ENCODE peak calls at places on chromosomes 6 and 20, in nine cellular contexts. H is HFF-Myc, S is bronchial epithelial cell, R is GM23338, V is aorta, Q is upper lobe of right lung, L is heart left ventricle, M is IMR-90, N is GM12865. U is an unnamed sample.

GRCh38 chr6:56708810-56709597 is 66.3 kb upstream of the DST start:
- DNase-seq in H (no peak), S (peak), R (peak), V (no peak), Q (no peak), L (no peak), M (peak), N (peak), U (no peak)

GRCh38 chr6:16625319-16626240 is 135.7 kb downstream of the ATXN1 start:
- DNase-seq in H (no peak), S (no peak), R (no peak), V (no peak), Q (no peak), L (no peak), M (peak), N (no peak), U (no peak)

GRCh38 chr20:62651285-62652021 is 9.2 kb downstream of the SLCO4A1 start:
- DNase-seq in H (no peak), S (no peak), R (peak), V (no peak), Q (peak), L (peak), M (peak), N (peak), U (peak)

GRCh38 chr6:99602519-99603420 is 3.9 kb upstream of the PRDM13 start:
- DNase-seq in H (no peak), S (no peak), R (peak), V (no peak), Q (no peak), L (no peak), M (no peak), N (no peak), U (no peak)

GRCh38 chr20:33604084-33604990 is 57.8 kb upstream of the C20orf144 start:
- DNase-seq in H (peak), S (no peak), R (no peak), V (no peak), Q (no peak), L (no peak), M (no peak), N (no peak), U (no peak)

GRCh38 chr20:53346266-53346665 is 247.4 kb downstream of the ZNF217 start:
- DNase-seq in H (no peak), S (no peak), R (no peak), V (no peak), Q (no peak), L (no peak), M (no peak), N (no peak), U (no peak)

GRCh38 chr6:111683126-111683525 is 77.4 kb upstream of the TRAF3IP2 start:
- DNase-seq in H (no peak), S (no peak), R (no peak), V (no peak), Q (no peak), L (no peak), M (no peak), N (no peak), U (peak)

GRCh38 chr20:53494753-53495152 is 98.9 kb downstream of the ZNF217 start:
- DNase-seq in H (no peak), S (no peak), R (no peak), V (no peak), Q (no peak), L (no peak), M (no peak), N (no peak), U (no peak)

GRCh38 chr6:4732691-4733315 is 43.4 kb upstream of the CDYL start:
- DNase-seq in H (peak), S (peak), R (peak), V (peak), Q (no peak), L (peak), M (peak), N (no peak), U (peak)

GRCh38 chr20:62473200-62473585 is 2.6 kb downstream of the GATA5 start:
- DNase-seq in H (no peak), S (no peak), R (no peak), V (no peak), Q (no peak), L (no peak), M (no peak), N (no peak), U (no peak)

GRCh38 chr6:14925025-14925595 is 320.8 kb upstream of the JARID2 start:
- DNase-seq in H (no peak), S (no peak), R (no peak), V (no peak), Q (no peak), L (no peak), M (no peak), N (no peak), U (no peak)

GRCh38 chr6:25173951-25174474 is 105.2 kb upstream of the CARMIL1 start:
- DNase-seq in H (peak), S (peak), R (no peak), V (no peak), Q (peak), L (no peak), M (peak), N (no peak), U (no peak)

GRCh38 chr6:11613858-11614257 is 76.3 kb downstream of the TMEM170B start:
- DNase-seq in H (peak), S (peak), R (no peak), V (no peak), Q (no peak), L (no peak), M (peak), N (no peak), U (no peak)

GRCh38 chr6:125639621-125640020 is 109.8 kb upstream of the HEY2 start:
- DNase-seq in H (no peak), S (peak), R (no peak), V (no peak), Q (no peak), L (no peak), M (no peak), N (no peak), U (no peak)

GRCh38 chr6:11705069-11705468 is 73.5 kb downstream of the ADTRP start:
- DNase-seq in H (no peak), S (no peak), R (no peak), V (no peak), Q (no peak), L (no peak), M (no peak), N (peak), U (no peak)

GRCh38 chr6:167282165-167282564 is 8.9 kb upstream of the UNC93A start:
- DNase-seq in H (no peak), S (no peak), R (no peak), V (no peak), Q (no peak), L (no peak), M (no peak), N (no peak), U (no peak)

GRCh38 chr6:107668826-107669474 is 155.2 kb downstream of the SCML4 start:
- DNase-seq in H (no peak), S (no peak), R (no peak), V (no peak), Q (no peak), L (no peak), M (no peak), N (peak), U (no peak)

GRCh38 chr6:67252663-67253062 is 1382.4 kb upstream of the ADGRB3 start:
- DNase-seq in H (no peak), S (no peak), R (peak), V (no peak), Q (no peak), L (no peak), M (no peak), N (no peak), U (no peak)

GRCh38 chr6:113630365-113630737 is 226.8 kb upstream of the MARCKS start:
- DNase-seq in H (no peak), S (peak), R (no peak), V (no peak), Q (no peak), L (no peak), M (peak), N (peak), U (no peak)
- H3K4me3 ChIP-seq in H (no peak), S (no peak), R (no peak), V (no peak), Q (no peak), L (no peak), M (no peak), N (peak), U (no peak)

DNA sequence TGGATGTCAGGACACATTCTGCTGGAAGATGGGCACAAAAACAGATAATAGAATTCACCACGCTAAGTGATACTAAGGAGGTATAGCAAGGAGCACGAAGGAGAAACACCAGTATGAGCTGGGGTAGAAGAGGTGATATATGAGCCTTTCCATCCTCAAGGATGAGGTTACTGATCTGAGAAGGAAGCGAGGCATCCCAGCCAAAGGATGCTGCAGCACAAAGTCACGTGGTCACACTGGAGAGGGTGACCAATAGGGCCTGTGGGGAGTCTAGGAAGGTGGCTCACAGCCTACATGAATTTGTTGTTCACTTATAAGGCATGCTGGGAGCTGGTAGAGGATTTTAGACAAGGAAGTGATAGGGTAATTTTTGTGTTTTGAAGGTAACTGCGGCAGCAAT is 1.4 kb downstream of the GINS1 start:
- DNase-seq in H (no peak), S (no peak), R (no peak), V (no peak), Q (no peak), L (no peak), M (no peak), N (no peak), U (no peak)
- H3K4me3 ChIP-seq in H (peak), S (no peak), R (peak), V (no peak), Q (no peak), L (no peak), M (no peak), N (peak), U (no peak)

DNA sequence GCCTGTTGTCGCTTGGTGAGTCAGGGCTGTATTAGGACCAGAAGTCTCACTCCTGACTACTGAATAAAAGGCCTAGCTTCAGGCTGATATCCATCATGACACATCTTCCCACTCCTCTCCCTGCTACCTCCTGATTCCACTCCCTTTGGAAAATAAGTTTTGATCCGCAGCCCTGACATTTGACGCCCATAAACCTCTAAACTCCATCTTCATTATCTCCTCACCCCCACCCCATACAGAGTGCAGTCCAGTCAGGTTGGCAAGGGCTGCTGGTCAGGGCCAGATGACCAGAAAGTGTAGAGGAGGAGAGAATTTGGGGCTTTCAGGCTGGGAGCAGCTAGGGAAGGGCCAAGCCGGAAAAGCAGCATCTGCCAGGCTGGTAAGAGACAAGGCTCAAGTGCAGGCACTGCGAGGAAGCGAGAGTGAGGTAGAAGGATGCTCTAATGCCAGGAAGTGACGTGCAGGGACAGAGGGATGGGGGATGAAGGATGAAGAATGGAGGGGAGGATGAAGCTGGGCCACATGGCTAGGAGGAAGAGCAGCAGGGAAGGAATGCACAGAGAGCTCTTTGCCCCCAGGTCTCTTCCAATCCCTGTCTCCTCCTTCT is 1.2 kb downstream of the GGT7 start:
- DNase-seq in H (no peak), S (peak), R (peak), V (no peak), Q (no peak), L (no peak), M (no peak), N (no peak), U (no peak)
- H3K4me3 ChIP-seq in H (peak), S (no peak), R (peak), V (no peak), Q (peak), L (peak), M (peak), N (no peak), U (peak)

DNA sequence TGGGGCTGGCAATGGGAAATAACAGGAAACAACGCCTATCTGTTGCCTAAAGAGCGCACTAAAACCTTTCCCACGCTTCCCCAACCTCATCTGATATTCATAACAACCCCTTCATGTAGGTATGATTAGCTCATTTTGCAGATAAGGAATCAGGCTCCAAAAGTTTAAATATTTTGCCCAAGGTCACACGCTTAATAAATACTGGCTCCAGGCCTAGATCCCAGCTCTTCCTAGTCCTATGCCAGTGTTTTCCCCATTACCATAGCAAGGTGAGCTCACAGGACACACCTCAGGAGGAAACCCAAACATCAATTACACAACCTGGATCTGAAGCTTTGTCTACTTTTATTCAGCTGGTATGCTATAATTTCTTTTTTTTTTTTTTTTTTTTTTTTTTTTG is 19.6 kb downstream of the MBOAT1 start:
- DNase-seq in H (no peak), S (no peak), R (no peak), V (no peak), Q (no peak), L (no peak), M (no peak), N (no peak), U (no peak)
- H3K4me3 ChIP-seq in H (no peak), S (no peak), R (no peak), V (no peak), Q (no peak), L (no peak), M (no peak), N (no peak), U (no peak)

DNA sequence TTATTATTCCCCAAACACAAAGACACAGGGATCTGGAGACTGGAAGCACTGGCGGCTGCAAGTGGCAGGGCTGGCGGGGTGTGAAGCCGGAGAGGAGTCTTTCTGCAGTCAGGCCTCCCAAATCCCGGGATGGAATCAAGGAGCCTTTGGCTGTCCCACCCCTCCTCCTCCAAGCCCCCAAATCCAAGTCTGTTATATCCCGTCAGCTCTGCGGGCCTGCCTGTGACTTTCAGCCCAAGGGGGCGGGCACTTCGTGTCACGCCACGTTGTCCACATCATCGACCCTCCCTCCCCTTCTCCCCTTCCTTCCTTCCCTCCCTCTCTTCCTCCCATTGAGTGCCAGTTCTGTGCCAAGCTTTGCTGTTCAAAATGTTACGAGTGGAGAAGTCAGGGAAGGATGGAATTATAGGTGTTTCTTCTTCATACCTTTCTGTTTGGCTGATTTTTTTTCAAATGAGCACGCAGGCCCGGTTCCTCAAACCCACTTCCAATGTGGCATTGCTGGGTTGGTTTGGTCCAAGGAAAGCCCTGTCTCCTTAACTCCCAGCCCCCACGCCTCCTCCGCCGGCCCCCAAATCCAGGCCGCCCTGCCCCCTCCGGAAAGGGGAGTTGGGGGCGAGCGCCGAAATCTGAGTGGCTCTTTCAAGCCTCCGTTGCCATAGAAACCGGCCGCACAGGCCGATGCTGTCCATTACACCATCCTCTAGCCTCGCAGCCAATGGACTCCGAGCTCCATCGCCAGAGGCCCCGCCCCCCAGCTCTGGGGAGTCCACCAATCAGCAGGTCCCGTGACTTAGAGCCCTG is 12.7 kb downstream of the ZCCHC3 start:
- DNase-seq in H (peak), S (peak), R (peak), V (peak), Q (peak), L (peak), M (peak), N (peak), U (peak)
- H3K4me3 ChIP-seq in H (peak), S (no peak), R (peak), V (peak), Q (peak), L (peak), M (peak), N (no peak), U (peak)

GRCh38 chr6:27092316-27092692 is 155.2 kb upstream of the PRSS16 start:
- DNase-seq in H (no peak), S (no peak), R (no peak), V (no peak), Q (no peak), L (no peak), M (no peak), N (no peak), U (no peak)
- H3K4me3 ChIP-seq in H (peak), S (peak), R (peak), V (no peak), Q (no peak), L (peak), M (peak), N (peak), U (no peak)

GRCh38 chr20:56417402-56417801 is 5.3 kb downstream of the CASS4 start:
- DNase-seq in H (no peak), S (no peak), R (no peak), V (no peak), Q (no peak), L (no peak), M (no peak), N (no peak), U (no peak)
- H3K4me3 ChIP-seq in H (no peak), S (no peak), R (no peak), V (no peak), Q (peak), L (no peak), M (no peak), N (no peak), U (no peak)

DNA sequence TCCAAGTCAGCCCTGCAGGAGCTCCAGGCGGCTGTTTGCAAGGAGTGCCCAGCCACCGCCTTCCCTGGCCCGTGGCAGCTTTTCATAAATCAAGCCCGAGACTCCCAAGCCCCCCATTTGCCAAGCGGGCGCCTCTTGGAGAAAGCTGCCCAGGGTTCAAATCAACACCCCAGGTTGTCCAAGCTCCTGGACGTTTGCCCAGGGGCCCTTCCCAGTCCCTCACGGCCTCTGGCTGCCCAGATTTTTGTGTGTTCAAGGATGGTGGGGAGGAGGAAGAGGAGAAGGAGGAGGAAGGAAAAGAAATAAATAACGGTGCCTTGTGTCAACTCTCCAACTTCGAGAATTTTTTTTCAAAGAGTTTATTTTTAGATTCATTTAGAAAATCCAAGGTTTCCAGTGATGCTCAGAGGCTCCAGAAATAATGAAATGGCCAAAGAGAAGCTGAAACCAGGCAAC is 20.6 kb upstream of the NFATC2 start:
- DNase-seq in H (no peak), S (no peak), R (no peak), V (no peak), Q (no peak), L (no peak), M (no peak), N (no peak), U (no peak)
- H3K4me3 ChIP-seq in H (peak), S (no peak), R (peak), V (no peak), Q (peak), L (peak), M (peak), N (no peak), U (peak)

U was measured in uterus.